ENCODE peak calls at places on chromosomes 12 and 14, in nine cellular contexts. R, O, Z, A, S, V, N, L and B are unnamed samples.

GRCh38 chr12:64273527-64274403 is 51.7 kb upstream of the KICS2 start:
- DNase-seq in R (no peak), O (no peak), Z (no peak), A (no peak), S (no peak), V (no peak), N (no peak), L (no peak), B (no peak)

GRCh38 chr12:110345176-110345651 is 58.3 kb downstream of the ANAPC7 start:
- DNase-seq in R (no peak), O (peak; percentile 87), Z (no peak), A (no peak), S (no peak), V (no peak), N (no peak), L (no peak), B (no peak)

GRCh38 chr14:100033347-100034052 is 31.7 kb upstream of the EVL start:
- DNase-seq in R (no peak), O (no peak), Z (no peak), A (no peak), S (no peak), V (no peak), N (no peak), L (no peak), B (no peak)

GRCh38 chr14:70018713-70019201 is 139.5 kb downstream of the SMOC1 start:
- DNase-seq in R (no peak), O (peak; percentile 51), Z (no peak), A (no peak), S (peak; percentile 9), V (no peak), N (peak; percentile 36), L (peak; percentile 83), B (no peak)

GRCh38 chr12:46449856-46450255 is 77.3 kb upstream of the SLC38A2 start:
- DNase-seq in R (no peak), O (no peak), Z (no peak), A (no peak), S (no peak), V (no peak), N (no peak), L (no peak), B (no peak)

GRCh38 chr12:62438098-62438692 is 28.4 kb upstream of the MON2 start:
- DNase-seq in R (no peak), O (no peak), Z (peak; percentile 5), A (peak; percentile 48), S (peak; percentile 14), V (peak; percentile 28), N (peak; percentile 32), L (peak; percentile 66), B (peak; percentile 39)

GRCh38 chr12:10571141-10571540 is 42.3 kb downstream of the MAGOHB start:
- DNase-seq in R (no peak), O (no peak), Z (no peak), A (no peak), S (no peak), V (no peak), N (no peak), L (no peak), B (no peak)

GRCh38 chr12:19431407-19432308 is 7.6 kb upstream of the AEBP2 start:
- DNase-seq in R (no peak), O (peak; percentile 76), Z (no peak), A (no peak), S (peak; percentile 5), V (no peak), N (peak; percentile 67), L (peak; percentile 81), B (no peak)

GRCh38 chr12:110281549-110282342 is 699 bp downstream of the ATP2A2 start:
- DNase-seq in R (peak; percentile 70), O (peak; percentile 56), Z (peak; percentile 42), A (peak; percentile 28), S (peak; percentile 49), V (peak; percentile 8), N (no peak), L (peak; percentile 58), B (peak; percentile 39)

GRCh38 chr12:88546851-88547250 is 33.4 kb downstream of the KITLG start:
- DNase-seq in R (no peak), O (no peak), Z (no peak), A (no peak), S (no peak), V (no peak), N (no peak), L (peak; percentile 40), B (no peak)

GRCh38 chr14:20611277-20611676 is 20.1 kb upstream of the RNASE12 start:
- DNase-seq in R (no peak), O (no peak), Z (no peak), A (no peak), S (no peak), V (no peak), N (no peak), L (no peak), B (no peak)

GRCh38 chr14:98236314-98236713 is 1035.7 kb downstream of the BCL11B start:
- DNase-seq in R (no peak), O (no peak), Z (no peak), A (no peak), S (no peak), V (no peak), N (no peak), L (no peak), B (no peak)

GRCh38 chr12:70852416-70853150 is 68.0 kb downstream of the PTPRR start:
- DNase-seq in R (no peak), O (no peak), Z (no peak), A (no peak), S (no peak), V (no peak), N (no peak), L (no peak), B (no peak)

GRCh38 chr12:89537389-89537788 is 11.5 kb upstream of the POC1B start:
- DNase-seq in R (no peak), O (no peak), Z (no peak), A (no peak), S (no peak), V (no peak), N (no peak), L (no peak), B (no peak)

GRCh38 chr12:131287015-131287937 is 333.6 kb downstream of the ADGRD1 start:
- DNase-seq in R (peak; percentile 6), O (peak; percentile 20), Z (no peak), A (no peak), S (no peak), V (no peak), N (no peak), L (no peak), B (no peak)

GRCh38 chr14:67056684-67057083 is 132.6 kb upstream of the GARIN2 start:
- DNase-seq in R (no peak), O (no peak), Z (no peak), A (no peak), S (no peak), V (no peak), N (no peak), L (no peak), B (no peak)

GRCh38 chr14:38662781-38663180 is 406.9 kb upstream of the CLEC14A start:
- DNase-seq in R (no peak), O (no peak), Z (peak; percentile 63), A (no peak), S (no peak), V (no peak), N (no peak), L (no peak), B (no peak)

GRCh38 chr12:9906888-9907287 is 25.3 kb downstream of the CLEC2A start:
- DNase-seq in R (no peak), O (no peak), Z (no peak), A (peak; percentile 41), S (no peak), V (no peak), N (no peak), L (no peak), B (peak; percentile 68)

GRCh38 chr14:96299441-96299840 is 43.4 kb downstream of the BDKRB1 start:
- DNase-seq in R (no peak), O (no peak), Z (peak; percentile 7), A (no peak), S (no peak), V (no peak), N (no peak), L (no peak), B (no peak)

GRCh38 chr12:6092784-6093722 is 31.4 kb downstream of the VWF start:
- DNase-seq in R (no peak), O (peak; percentile 58), Z (no peak), A (no peak), S (no peak), V (no peak), N (peak; percentile 56), L (peak; percentile 91), B (no peak)

GRCh38 chr12:1644523-1645438 is 15.8 kb downstream of the WNT5B start:
- DNase-seq in R (no peak), O (peak; percentile 68), Z (peak; percentile 95), A (no peak), S (no peak), V (no peak), N (peak; percentile 76), L (peak; percentile 91), B (no peak)

GRCh38 chr14:87656315-87656714 is 336.7 kb downstream of the GALC start:
- DNase-seq in R (no peak), O (no peak), Z (no peak), A (no peak), S (no peak), V (no peak), N (peak; percentile 44), L (no peak), B (no peak)

GRCh38 chr14:95495538-95496025 is 20.9 kb downstream of the SYNE3 start:
- DNase-seq in R (no peak), O (no peak), Z (no peak), A (no peak), S (peak; percentile 72), V (no peak), N (no peak), L (no peak), B (no peak)

GRCh38 chr14:64806202-64806861 is 73.4 kb downstream of the SPTB start:
- DNase-seq in R (no peak), O (no peak), Z (no peak), A (no peak), S (no peak), V (no peak), N (peak; percentile 22), L (peak; percentile 91), B (no peak)

GRCh38 chr12:108629156-108629555 is 4.5 kb downstream of the SELPLG start:
- DNase-seq in R (no peak), O (no peak), Z (no peak), A (peak; percentile 8), S (no peak), V (no peak), N (no peak), L (no peak), B (no peak)

GRCh38 chr12:19440019-19440858 is 947 bp downstream of the AEBP2 start:
- DNase-seq in R (peak; percentile 53), O (peak; percentile 65), Z (peak; percentile 44), A (peak; percentile 47), S (peak; percentile 29), V (peak; percentile 46), N (peak; percentile 26), L (peak; percentile 55), B (peak; percentile 40)

GRCh38 chr12:69366796-69367195 is 7.3 kb downstream of the YEATS4 start:
- DNase-seq in R (no peak), O (no peak), Z (no peak), A (no peak), S (no peak), V (no peak), N (no peak), L (no peak), B (no peak)

GRCh38 chr12:49910331-49911212 is 6.9 kb upstream of the FAIM2 start:
- DNase-seq in R (no peak), O (no peak), Z (no peak), A (no peak), S (no peak), V (no peak), N (no peak), L (no peak), B (no peak)

GRCh38 chr14:68842298-68842697 is 49.4 kb upstream of the ZFP36L1 start:
- DNase-seq in R (no peak), O (no peak), Z (no peak), A (no peak), S (no peak), V (no peak), N (no peak), L (no peak), B (no peak)

GRCh38 chr12:104576980-104577925 is 120.5 kb downstream of the CHST11 start:
- DNase-seq in R (no peak), O (no peak), Z (no peak), A (no peak), S (no peak), V (no peak), N (peak; percentile 73), L (peak; percentile 87), B (no peak)

GRCh38 chr12:102669056-102669455 is 188.7 kb upstream of the IGF1 start:
- DNase-seq in R (no peak), O (no peak), Z (no peak), A (no peak), S (no peak), V (no peak), N (no peak), L (no peak), B (no peak)